ENCODE peak calls at places on chromosomes 7 and 10, in seven cellular contexts. One of them, this sample, is unnamed. For H3K4me1, the result is how much of the 10 kb centered on the place peaks cover.

GRCh38 chr10:20281579-20281978 is 465.3 kb downstream of the PLXDC2 start:
- DNase-seq in upper lobe of right lung: no peak
- DNase-seq in A549: no peak
- DNase-seq in ascending aorta: no peak
- DNase-seq in breast epithelium: no peak
- DNase-seq in uterus: no peak
- DNase-seq in A673: no peak
- DNase-seq in this sample: no peak

GRCh38 chr10:102546606-102547310 is 43.0 kb downstream of the SUFU start:
- DNase-seq in upper lobe of right lung: peak
- DNase-seq in A549: no peak
- DNase-seq in ascending aorta: no peak
- DNase-seq in breast epithelium: no peak
- DNase-seq in uterus: no peak
- DNase-seq in A673: no peak
- DNase-seq in this sample: no peak

GRCh38 chr10:1847361-1847760 is 110.0 kb upstream of the ADARB2 start:
- DNase-seq in upper lobe of right lung: no peak
- DNase-seq in A549: no peak
- DNase-seq in ascending aorta: no peak
- DNase-seq in breast epithelium: no peak
- DNase-seq in uterus: no peak
- DNase-seq in A673: no peak
- DNase-seq in this sample: no peak

GRCh38 chr7:119713606-119714005 is 559.4 kb upstream of the KCND2 start:
- DNase-seq in upper lobe of right lung: no peak
- DNase-seq in A549: no peak
- DNase-seq in ascending aorta: no peak
- DNase-seq in breast epithelium: no peak
- DNase-seq in uterus: no peak
- DNase-seq in A673: peak
- DNase-seq in this sample: no peak

GRCh38 chr10:117217196-117217761 is 20.0 kb downstream of the KCNK18 start:
- DNase-seq in upper lobe of right lung: no peak
- DNase-seq in A549: peak
- DNase-seq in ascending aorta: no peak
- DNase-seq in breast epithelium: no peak
- DNase-seq in uterus: no peak
- DNase-seq in A673: peak
- DNase-seq in this sample: no peak

GRCh38 chr10:132507467-132507955 is 30.1 kb upstream of the INPP5A start:
- DNase-seq in upper lobe of right lung: no peak
- DNase-seq in A549: no peak
- DNase-seq in ascending aorta: no peak
- DNase-seq in breast epithelium: no peak
- DNase-seq in uterus: peak
- DNase-seq in A673: no peak
- DNase-seq in this sample: no peak

GRCh38 chr10:66627156-66627555 is 298.7 kb upstream of the LRRTM3 start:
- DNase-seq in upper lobe of right lung: no peak
- DNase-seq in A549: peak
- DNase-seq in ascending aorta: no peak
- DNase-seq in breast epithelium: no peak
- DNase-seq in uterus: no peak
- DNase-seq in A673: peak
- DNase-seq in this sample: peak

GRCh38 chr7:107971613-107972012 is 31.3 kb downstream of the LAMB1 start:
- DNase-seq in upper lobe of right lung: no peak
- DNase-seq in A549: no peak
- DNase-seq in ascending aorta: peak
- DNase-seq in breast epithelium: no peak
- DNase-seq in uterus: peak
- DNase-seq in A673: peak
- DNase-seq in this sample: no peak

DNA sequence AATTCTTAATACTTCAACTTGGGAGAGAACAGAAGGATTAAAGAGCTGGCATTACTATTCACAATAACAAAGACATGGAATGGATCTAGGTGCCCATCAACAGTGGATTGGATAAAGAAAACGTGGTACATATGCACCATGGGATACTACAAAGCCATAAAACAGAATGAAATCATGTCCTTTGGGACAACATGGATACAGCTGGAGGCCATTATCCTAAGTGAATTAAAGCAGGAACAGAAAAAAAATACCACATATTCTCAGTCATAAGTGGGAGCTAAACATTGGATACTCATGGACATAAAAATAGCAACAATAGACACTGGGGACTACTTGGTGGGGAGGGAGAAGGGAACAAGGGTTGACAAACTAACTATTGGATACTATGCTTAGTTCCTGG is 133.2 kb upstream of the ITGB1 start:
- DNase-seq in upper lobe of right lung: no peak
- DNase-seq in A549: no peak
- DNase-seq in ascending aorta: no peak
- DNase-seq in breast epithelium: no peak
- DNase-seq in uterus: no peak
- DNase-seq in A673: peak
- DNase-seq in this sample: no peak
- H3K4me1 ChIP-seq in upper lobe of right lung: under half
- H3K4me1 ChIP-seq in A549: under half
- H3K4me1 ChIP-seq in ascending aorta: under half
- H3K4me1 ChIP-seq in breast epithelium: under half
- H3K4me1 ChIP-seq in uterus: under half
- H3K4me1 ChIP-seq in A673: under half
- H3K4me1 ChIP-seq in this sample: under half

GRCh38 chr10:7475046-7475860 is 64.4 kb upstream of the SFMBT2 start:
- DNase-seq in upper lobe of right lung: no peak
- DNase-seq in A549: no peak
- DNase-seq in ascending aorta: no peak
- DNase-seq in breast epithelium: no peak
- DNase-seq in uterus: no peak
- DNase-seq in A673: peak
- DNase-seq in this sample: peak

GRCh38 chr10:7475954-7476353 is 65.1 kb upstream of the SFMBT2 start:
- DNase-seq in upper lobe of right lung: no peak
- DNase-seq in A549: no peak
- DNase-seq in ascending aorta: no peak
- DNase-seq in breast epithelium: no peak
- DNase-seq in uterus: no peak
- DNase-seq in A673: no peak
- DNase-seq in this sample: no peak

GRCh38 chr10:7478727-7479457 is 68.1 kb upstream of the SFMBT2 start:
- DNase-seq in upper lobe of right lung: no peak
- DNase-seq in A549: no peak
- DNase-seq in ascending aorta: no peak
- DNase-seq in breast epithelium: no peak
- DNase-seq in uterus: no peak
- DNase-seq in A673: no peak
- DNase-seq in this sample: no peak

GRCh38 chr10:7479861-7480598 is 69.2 kb upstream of the SFMBT2 start:
- DNase-seq in upper lobe of right lung: no peak
- DNase-seq in A549: no peak
- DNase-seq in ascending aorta: no peak
- DNase-seq in breast epithelium: no peak
- DNase-seq in uterus: no peak
- DNase-seq in A673: no peak
- DNase-seq in this sample: no peak

DNA sequence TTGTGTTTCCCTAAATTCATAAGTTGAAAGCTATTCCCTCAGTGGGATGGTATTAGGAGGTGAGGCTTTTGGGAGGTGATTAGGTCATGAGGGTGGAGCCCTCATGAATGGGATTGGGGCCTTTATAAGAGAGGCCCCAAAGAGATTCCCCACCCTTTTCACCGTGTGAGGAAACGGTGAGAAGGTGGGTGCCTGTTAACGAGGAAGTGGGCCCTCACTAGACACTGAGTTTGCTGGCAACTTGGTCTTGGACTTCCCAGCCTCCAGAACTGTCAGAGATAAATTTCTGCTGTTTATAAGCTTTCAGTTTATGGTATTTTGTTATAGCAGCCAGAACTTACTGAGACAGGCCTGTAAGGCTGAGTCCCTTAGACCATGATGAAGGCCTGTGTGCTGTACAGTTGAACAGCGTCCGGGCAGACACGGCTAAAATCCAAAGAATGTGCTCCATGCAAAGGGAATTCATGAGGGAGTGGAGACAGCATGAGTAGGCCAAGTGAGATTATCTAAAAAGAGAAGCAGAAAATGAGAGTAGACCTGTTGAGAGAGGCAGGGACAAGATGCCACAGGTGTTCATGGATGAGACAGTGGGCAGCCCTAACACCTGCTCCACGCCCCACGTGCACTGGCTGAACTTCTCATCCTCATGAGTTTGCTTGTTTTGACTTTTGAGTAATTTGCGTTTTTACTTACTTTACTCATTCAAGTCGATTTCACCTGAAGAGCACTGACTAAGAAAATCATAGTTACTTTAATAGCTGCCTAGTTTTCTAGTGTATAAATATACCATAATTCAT is 66.9 kb upstream of the SFMBT2 start:
- DNase-seq in upper lobe of right lung: no peak
- DNase-seq in A549: no peak
- DNase-seq in ascending aorta: no peak
- DNase-seq in breast epithelium: no peak
- DNase-seq in uterus: no peak
- DNase-seq in A673: no peak
- DNase-seq in this sample: no peak
- H3K27ac ChIP-seq in upper lobe of right lung: no peak
- H3K27ac ChIP-seq in A549: no peak
- H3K27ac ChIP-seq in ascending aorta: no peak
- H3K27ac ChIP-seq in breast epithelium: no peak
- H3K27ac ChIP-seq in uterus: no peak
- H3K27ac ChIP-seq in A673: no peak
- H3K27ac ChIP-seq in this sample: no peak

DNA sequence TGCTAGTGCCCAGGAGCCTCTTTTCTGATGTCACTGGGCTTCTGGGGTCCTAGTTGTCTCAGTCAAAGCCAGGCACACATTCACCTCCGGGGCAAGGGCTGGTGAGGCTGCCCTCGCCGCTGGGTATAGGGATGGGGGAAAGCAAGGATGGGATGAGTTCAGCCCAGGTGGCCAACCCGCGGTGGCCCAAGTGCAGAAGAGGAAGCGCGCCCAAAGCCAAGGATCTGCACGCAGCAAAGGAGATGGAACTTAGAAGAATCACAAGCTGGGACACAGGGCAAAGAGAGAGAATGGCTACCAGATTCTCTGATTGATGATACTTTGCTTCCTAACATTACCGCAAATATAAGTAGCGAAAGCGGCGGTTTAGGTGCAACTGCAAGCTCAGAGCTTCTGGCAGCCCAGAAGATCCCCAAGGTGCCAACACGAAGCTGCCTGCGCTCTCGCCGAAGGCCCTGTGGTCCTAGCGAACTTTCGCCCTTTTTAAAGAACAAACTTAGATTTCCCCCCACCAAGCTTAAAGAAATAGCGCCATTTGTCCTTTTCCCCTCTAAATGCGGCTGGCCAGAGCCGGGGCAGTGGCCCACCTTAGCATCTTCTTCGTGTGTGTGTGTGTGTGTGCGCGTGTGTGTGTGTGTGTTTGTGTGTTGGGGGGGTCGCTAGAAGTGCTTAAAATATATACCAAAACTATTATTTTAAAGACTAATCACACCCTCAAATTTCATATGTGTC is 911 bp upstream of the MKX start:
- DNase-seq in upper lobe of right lung: no peak
- DNase-seq in A549: no peak
- DNase-seq in ascending aorta: no peak
- DNase-seq in breast epithelium: no peak
- DNase-seq in uterus: no peak
- DNase-seq in A673: no peak
- DNase-seq in this sample: no peak
- H3K4me1 ChIP-seq in upper lobe of right lung: under half
- H3K4me1 ChIP-seq in A549: under half
- H3K4me1 ChIP-seq in ascending aorta: under half
- H3K4me1 ChIP-seq in breast epithelium: under half
- H3K4me1 ChIP-seq in uterus: under half
- H3K4me1 ChIP-seq in A673: under half
- H3K4me1 ChIP-seq in this sample: under half

DNA sequence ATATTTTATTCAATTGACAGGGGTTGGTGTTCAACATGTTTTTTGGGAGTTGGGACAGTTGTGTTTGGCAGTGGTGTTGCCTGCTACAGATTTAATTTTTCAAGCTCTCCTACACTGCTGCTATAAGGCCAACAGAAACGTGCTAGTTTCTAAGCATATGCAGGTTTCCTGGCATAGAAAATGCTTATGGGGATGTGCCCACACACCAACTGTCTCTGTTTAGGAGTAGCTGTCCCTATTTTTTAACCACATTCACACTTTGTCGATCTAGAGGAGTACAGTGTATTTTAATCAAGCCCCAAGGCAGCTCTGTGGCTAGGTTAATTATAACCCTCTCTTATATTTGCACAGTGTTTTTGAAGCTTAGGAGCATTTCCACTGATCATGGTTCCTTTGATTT is 28.6 kb downstream of the TMEM178B start:
- DNase-seq in upper lobe of right lung: no peak
- DNase-seq in A549: no peak
- DNase-seq in ascending aorta: no peak
- DNase-seq in breast epithelium: no peak
- DNase-seq in uterus: no peak
- DNase-seq in A673: no peak
- DNase-seq in this sample: no peak
- H3K27ac ChIP-seq in upper lobe of right lung: no peak
- H3K27ac ChIP-seq in A549: no peak
- H3K27ac ChIP-seq in ascending aorta: no peak
- H3K27ac ChIP-seq in breast epithelium: no peak
- H3K27ac ChIP-seq in uterus: no peak
- H3K27ac ChIP-seq in A673: no peak
- H3K27ac ChIP-seq in this sample: no peak

GRCh38 chr10:4767033-4767814 is 58.8 kb upstream of the AKR1E2 start:
- DNase-seq in upper lobe of right lung: no peak
- DNase-seq in A549: peak
- DNase-seq in ascending aorta: no peak
- DNase-seq in breast epithelium: no peak
- DNase-seq in uterus: peak
- DNase-seq in A673: peak
- DNase-seq in this sample: no peak
- H3K4me1 ChIP-seq in upper lobe of right lung: under half
- H3K4me1 ChIP-seq in A549: under half
- H3K4me1 ChIP-seq in ascending aorta: under half
- H3K4me1 ChIP-seq in breast epithelium: under half
- H3K4me1 ChIP-seq in uterus: under half
- H3K4me1 ChIP-seq in A673: half or more
- H3K4me1 ChIP-seq in this sample: under half

This sample was measured in iPS DF 6.9.